ENCODE peak calls at places on chromosomes 13 and 19, in six cellular contexts. A is stimulated activated CD8-positive, alpha-beta memory T cell treated with anti-CD3 and anti-CD28 coated beads, Interleukin-4, amount 100 ng/mL, for 4 hours; R is Caco-2; Y is neural progenitor cell; V is lower leg skin; M is SW480. Q is an unnamed sample.

GRCh38 chr19:11480927-11481776 is at the start of gene ELAVL3:
- DNase-seq in A (no peak), R (no peak), Y (peak), V (no peak), M (no peak), Q (no peak)

GRCh38 chr19:1474011-1474764 is 4.8 kb downstream of the C19orf25 start:
- DNase-seq in A (no peak), R (no peak), Y (no peak), V (no peak), M (no peak), Q (no peak)

GRCh38 chr13:57601536-57601935 is 30.0 kb upstream of the PCDH17 start:
- DNase-seq in A (no peak), R (no peak), Y (peak), V (no peak), M (no peak), Q (no peak)

GRCh38 chr13:46642254-46642653 is 89.3 kb downstream of the LRCH1 start:
- DNase-seq in A (no peak), R (no peak), Y (no peak), V (no peak), M (no peak), Q (no peak)

GRCh38 chr19:50203281-50204080 is at the start of gene MYH14:
- DNase-seq in A (no peak), R (peak), Y (peak), V (peak), M (peak), Q (peak)

GRCh38 chr19:43642531-43642930 is 2.9 kb upstream of the CADM4 start:
- DNase-seq in A (no peak), R (no peak), Y (no peak), V (no peak), M (no peak), Q (no peak)

GRCh38 chr13:48731957-48732569 is 78.3 kb downstream of the CYSLTR2 start:
- DNase-seq in A (no peak), R (peak), Y (peak), V (no peak), M (no peak), Q (no peak)

GRCh38 chr13:24192036-24192810 is 31.7 kb downstream of the SPATA13 start:
- DNase-seq in A (no peak), R (peak), Y (no peak), V (no peak), M (no peak), Q (no peak)

GRCh38 chr13:48412881-48413351 is at the start of gene LPAR6:
- DNase-seq in A (no peak), R (peak), Y (peak), V (no peak), M (no peak), Q (no peak)

GRCh38 chr13:26483546-26483945 is 73.9 kb upstream of the WASF3 start:
- DNase-seq in A (no peak), R (no peak), Y (no peak), V (peak), M (no peak), Q (no peak)

GRCh38 chr13:113110048-113110851 is 4.7 kb downstream of the F7 start:
- DNase-seq in A (peak), R (no peak), Y (no peak), V (peak), M (no peak), Q (no peak)

GRCh38 chr19:54473071-54473941 is at the start of gene CDC42EP5:
- DNase-seq in A (no peak), R (peak), Y (peak), V (peak), M (peak), Q (peak)

GRCh38 chr19:7706662-7707454 is 4.9 kb upstream of the FCER2 start:
- DNase-seq in A (no peak), R (no peak), Y (no peak), V (no peak), M (no peak), Q (no peak)

GRCh38 chr13:39597828-39598227 is 5.2 kb downstream of the LHFPL6 start:
- DNase-seq in A (no peak), R (no peak), Y (no peak), V (no peak), M (no peak), Q (no peak)

GRCh38 chr19:42028304-42029216 is 34.5 kb upstream of the ATP1A3 start:
- DNase-seq in A (no peak), R (peak), Y (peak), V (no peak), M (no peak), Q (no peak)

GRCh38 chr19:10259162-10259905 is 7.3 kb downstream of the MRPL4 start:
- DNase-seq in A (peak), R (peak), Y (peak), V (peak), M (peak), Q (peak)

GRCh38 chr13:42819712-42820111 is 38.3 kb downstream of the FAM216B start:
- DNase-seq in A (no peak), R (no peak), Y (no peak), V (no peak), M (no peak), Q (no peak)

GRCh38 chr13:65913173-65913572 is 1317.0 kb downstream of the PCDH9 start:
- DNase-seq in A (no peak), R (no peak), Y (no peak), V (no peak), M (no peak), Q (no peak)

GRCh38 chr19:19321143-19321577 is 531 bp downstream of the MAU2 start:
- DNase-seq in A (no peak), R (peak), Y (peak), V (no peak), M (peak), Q (no peak)

GRCh38 chr13:110555601-110556223 is 5.8 kb downstream of the RAB20 start:
- DNase-seq in A (no peak), R (no peak), Y (no peak), V (no peak), M (no peak), Q (no peak)

GRCh38 chr13:98599502-98600328 is 22.8 kb upstream of the STK24 start:
- DNase-seq in A (no peak), R (peak), Y (peak), V (no peak), M (no peak), Q (no peak)

GRCh38 chr19:1355974-1356865 is 27.5 kb upstream of the NDUFS7 start:
- DNase-seq in A (no peak), R (no peak), Y (peak), V (no peak), M (no peak), Q (no peak)

GRCh38 chr13:26707122-26708006 is 53.2 kb downstream of the GPR12 start:
- DNase-seq in A (no peak), R (peak), Y (peak), V (no peak), M (peak), Q (no peak)

GRCh38 chr13:19845758-19846157 is 17.7 kb downstream of the ZMYM5 start:
- DNase-seq in A (no peak), R (no peak), Y (no peak), V (no peak), M (peak), Q (no peak)

GRCh38 chr19:33804021-33804799 is 7.5 kb downstream of the KCTD15 start:
- DNase-seq in A (no peak), R (no peak), Y (no peak), V (no peak), M (peak), Q (no peak)

GRCh38 chr13:112803422-112803821 is 113.6 kb downstream of the ATP11A start:
- DNase-seq in A (no peak), R (no peak), Y (no peak), V (peak), M (no peak), Q (no peak)

GRCh38 chr19:35712910-35713845 is 4.6 kb upstream of the KMT2B start:
- DNase-seq in A (no peak), R (no peak), Y (no peak), V (no peak), M (no peak), Q (no peak)

GRCh38 chr19:28793391-28794168 is 419.4 kb downstream of the UQCRFS1 start:
- DNase-seq in A (no peak), R (no peak), Y (peak), V (no peak), M (no peak), Q (no peak)

GRCh38 chr19:13906525-13906904 is 514 bp downstream of the CC2D1A start:
- DNase-seq in A (no peak), R (peak), Y (no peak), V (no peak), M (no peak), Q (no peak)

GRCh38 chr13:33678906-33679657 is 138.9 kb upstream of the RFC3 start:
- DNase-seq in A (peak), R (peak), Y (no peak), V (peak), M (no peak), Q (no peak)

GRCh38 chr13:91245283-91245682 is 102.2 kb upstream of the MIR17HG start:
- DNase-seq in A (no peak), R (no peak), Y (no peak), V (no peak), M (no peak), Q (no peak)